ENCODE peak calls at places on chromosomes 3 and 15, in nine cellular contexts. E is lower lobe of right lung; I is MM.1S; K is CD8-positive, alpha-beta T cell; N is cardiac muscle cell; D is neural progenitor cell; A is hepatocyte; U is AG04450; S is heart left ventricle. X is an unnamed sample. For H3K27me3, the result is how much of the 10 kb centered on the place peaks cover.

GRCh38 chr3:33426630-33427341 is 13.4 kb downstream of the UBP1 start:
- DNase-seq in E (no peak), I (no peak), K (no peak), N (no peak), D (no peak), A (peak), U (no peak), S (no peak), X (no peak)

GRCh38 chr15:57388199-57388863 is 12.0 kb downstream of the CGNL1 start:
- DNase-seq in E (no peak), I (no peak), K (no peak), N (no peak), D (no peak), A (no peak), U (no peak), S (no peak), X (no peak)

GRCh38 chr3:46368569-46368968 is 2.2 kb upstream of the CCR5 start:
- DNase-seq in E (peak), I (peak), K (peak), N (peak), D (peak), A (peak), U (no peak), S (peak), X (peak)

GRCh38 chr3:107939621-107940236 is 151.1 kb downstream of the CD47 start:
- DNase-seq in E (no peak), I (no peak), K (no peak), N (no peak), D (no peak), A (no peak), U (no peak), S (no peak), X (no peak)

GRCh38 chr3:97817965-97818364 is 3.8 kb upstream of the CRYBG3 start:
- DNase-seq in E (no peak), I (no peak), K (no peak), N (no peak), D (no peak), A (no peak), U (no peak), S (no peak), X (no peak)

GRCh38 chr3:37139567-37140052 is 34.8 kb downstream of the LRRFIP2 start:
- DNase-seq in E (no peak), I (no peak), K (no peak), N (no peak), D (no peak), A (peak), U (no peak), S (no peak), X (peak)

GRCh38 chr15:68207176-68207935 is 2.2 kb upstream of the CALML4 start:
- DNase-seq in E (no peak), I (no peak), K (no peak), N (no peak), D (no peak), A (peak), U (no peak), S (no peak), X (no peak)

GRCh38 chr3:66165679-66166078 is 55.1 kb upstream of the SLC25A26 start:
- DNase-seq in E (no peak), I (no peak), K (no peak), N (no peak), D (peak), A (no peak), U (no peak), S (no peak), X (no peak)

GRCh38 chr15:59380902-59381610 is 8.4 kb upstream of the MYO1E start:
- DNase-seq in E (no peak), I (no peak), K (no peak), N (no peak), D (peak), A (peak), U (no peak), S (no peak), X (no peak)

GRCh38 chr15:52164631-52165265 is 26.4 kb downstream of the GNB5 start:
- DNase-seq in E (no peak), I (no peak), K (no peak), N (peak), D (no peak), A (no peak), U (no peak), S (no peak), X (no peak)

GRCh38 chr3:115340586-115340985 is 193.5 kb upstream of the ZBTB20 start:
- DNase-seq in E (no peak), I (no peak), K (no peak), N (no peak), D (no peak), A (no peak), U (no peak), S (no peak), X (no peak)

GRCh38 chr3:24254649-24255048 is 240.0 kb downstream of the THRB start:
- DNase-seq in E (no peak), I (no peak), K (no peak), N (peak), D (no peak), A (no peak), U (peak), S (no peak), X (no peak)

GRCh38 chr3:28612232-28612631 is 263.6 kb upstream of the AZI2 start:
- DNase-seq in E (no peak), I (no peak), K (no peak), N (no peak), D (no peak), A (no peak), U (no peak), S (no peak), X (no peak)

GRCh38 chr3:153084431-153084830 is 77.6 kb upstream of the RAP2B start:
- DNase-seq in E (no peak), I (no peak), K (no peak), N (no peak), D (no peak), A (no peak), U (no peak), S (no peak), X (no peak)

GRCh38 chr3:40996827-40997710 is 202.2 kb upstream of the CTNNB1 start:
- DNase-seq in E (no peak), I (no peak), K (no peak), N (no peak), D (peak), A (no peak), U (no peak), S (no peak), X (no peak)

GRCh38 chr15:73325191-73325980 is 43.4 kb downstream of the HCN4 start:
- DNase-seq in E (no peak), I (peak), K (no peak), N (peak), D (no peak), A (no peak), U (no peak), S (no peak), X (peak)

GRCh38 chr3:58858126-58858525 is 191.6 kb upstream of the FAM3D start:
- DNase-seq in E (no peak), I (no peak), K (no peak), N (no peak), D (no peak), A (no peak), U (no peak), S (no peak), X (no peak)

GRCh38 chr3:62098646-62099365 is 274.5 kb downstream of the FEZF2 start:
- DNase-seq in E (no peak), I (no peak), K (no peak), N (no peak), D (no peak), A (no peak), U (no peak), S (no peak), X (no peak)

GRCh38 chr3:13712682-13713180 is 163.8 kb downstream of the FBLN2 start:
- DNase-seq in E (no peak), I (no peak), K (no peak), N (no peak), D (no peak), A (no peak), U (no peak), S (no peak), X (no peak)

GRCh38 chr15:65212097-65212496 is 824 bp upstream of the CILP start:
- DNase-seq in E (no peak), I (no peak), K (peak), N (no peak), D (peak), A (peak), U (no peak), S (no peak), X (peak)

GRCh38 chr3:129892857-129893615 is 475 bp downstream of the TMCC1 start:
- DNase-seq in E (peak), I (peak), K (peak), N (peak), D (peak), A (no peak), U (no peak), S (peak), X (peak)

GRCh38 chr3:55089211-55089610 is 161.4 kb upstream of the LRTM1 start:
- DNase-seq in E (no peak), I (no peak), K (no peak), N (peak), D (no peak), A (no peak), U (no peak), S (no peak), X (no peak)

GRCh38 chr3:58404396-58404795 is 29.2 kb downstream of the PDHB start:
- DNase-seq in E (no peak), I (no peak), K (no peak), N (peak), D (no peak), A (no peak), U (no peak), S (no peak), X (no peak)

GRCh38 chr3:159322322-159322939 is 520.6 kb downstream of the MFSD1 start:
- DNase-seq in E (peak), I (peak), K (no peak), N (peak), D (peak), A (peak), U (no peak), S (peak), X (peak)

GRCh38 chr3:151268267-151269235 is 9.8 kb downstream of the P2RY14 start:
- DNase-seq in E (no peak), I (no peak), K (peak), N (no peak), D (no peak), A (no peak), U (no peak), S (no peak), X (peak)

GRCh38 chr3:61938878-61939549 is 377.6 kb downstream of the PTPRG start:
- DNase-seq in E (no peak), I (no peak), K (no peak), N (no peak), D (no peak), A (no peak), U (no peak), S (no peak), X (no peak)

GRCh38 chr3:188170461-188171459 is 16.8 kb downstream of the LPP start:
- DNase-seq in E (no peak), I (no peak), K (peak), N (no peak), D (no peak), A (peak), U (no peak), S (no peak), X (no peak)

GRCh38 chr3:128466840-128467541 is at the start of gene DNAJB8:
- DNase-seq in E (no peak), I (no peak), K (peak), N (no peak), D (no peak), A (no peak), U (no peak), S (no peak), X (no peak)

GRCh38 chr3:110821586-110821985 is 250.0 kb upstream of the NECTIN3 start:
- DNase-seq in E (no peak), I (no peak), K (no peak), N (no peak), D (no peak), A (no peak), U (no peak), S (no peak), X (no peak)

GRCh38 chr15:90547545-90547944 is 17.8 kb downstream of the CRTC3 start:
- DNase-seq in E (no peak), I (no peak), K (no peak), N (no peak), D (no peak), A (no peak), U (no peak), S (no peak), X (no peak)

GRCh38 chr3:14845180-14845579 is 26.4 kb downstream of the FGD5 start:
- DNase-seq in E (no peak), I (no peak), K (no peak), N (no peak), D (no peak), A (no peak), U (no peak), S (no peak), X (no peak)
- H3K27me3 ChIP-seq in E (under half), I (under half), K (under half), N (under half), D (under half), A (under half), U (under half), S (under half), X (under half)

DNA sequence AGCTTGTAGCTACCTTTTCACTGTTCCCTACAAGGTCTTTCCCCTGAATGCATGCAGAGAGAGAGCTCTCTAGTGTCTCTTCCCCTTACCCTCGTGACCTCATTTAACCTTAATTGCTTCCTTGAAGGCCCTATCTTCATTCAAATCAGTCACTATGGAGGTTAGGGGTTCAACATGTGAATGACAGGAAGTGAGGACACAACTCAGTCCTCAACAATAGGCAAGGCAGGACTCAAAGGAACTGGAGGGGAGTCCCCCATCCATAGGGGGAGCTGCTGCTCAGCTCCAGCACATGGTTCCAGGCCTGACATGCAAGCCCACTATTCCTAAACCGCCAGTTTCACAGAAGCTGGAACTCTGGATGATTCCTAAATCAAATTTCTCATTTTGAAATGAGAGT is 33.8 kb upstream of the GYG1 start:
- DNase-seq in E (no peak), I (peak), K (no peak), N (peak), D (peak), A (no peak), U (no peak), S (no peak), X (no peak)
- TF ChIP-seq CTCF in E (peak), I (peak), K (no peak), N (peak), D (peak), A (peak), U (peak), S (peak), X (peak)

DNA sequence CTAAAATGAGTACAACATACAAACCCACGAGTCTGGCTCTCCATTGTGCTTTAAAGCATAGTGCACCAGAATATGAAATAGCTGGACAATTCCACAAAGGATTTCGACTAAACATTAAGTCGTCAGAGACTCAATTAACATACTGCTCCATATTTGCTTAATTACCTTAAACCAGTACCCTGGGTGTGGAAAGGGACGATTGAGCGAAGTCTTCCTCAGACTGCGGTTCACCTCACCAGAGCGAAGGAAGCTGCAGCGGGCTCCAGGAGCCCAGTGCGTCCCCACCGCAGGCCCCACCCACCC is 218 bp upstream of the TRPC1 start:
- DNase-seq in E (no peak), I (peak), K (no peak), N (no peak), D (no peak), A (no peak), U (no peak), S (no peak), X (no peak)
- H3K4me3 ChIP-seq in E (peak), I (peak), K (no peak), N (peak), D (peak), A (peak), U (peak), S (peak), X (peak)

DNA sequence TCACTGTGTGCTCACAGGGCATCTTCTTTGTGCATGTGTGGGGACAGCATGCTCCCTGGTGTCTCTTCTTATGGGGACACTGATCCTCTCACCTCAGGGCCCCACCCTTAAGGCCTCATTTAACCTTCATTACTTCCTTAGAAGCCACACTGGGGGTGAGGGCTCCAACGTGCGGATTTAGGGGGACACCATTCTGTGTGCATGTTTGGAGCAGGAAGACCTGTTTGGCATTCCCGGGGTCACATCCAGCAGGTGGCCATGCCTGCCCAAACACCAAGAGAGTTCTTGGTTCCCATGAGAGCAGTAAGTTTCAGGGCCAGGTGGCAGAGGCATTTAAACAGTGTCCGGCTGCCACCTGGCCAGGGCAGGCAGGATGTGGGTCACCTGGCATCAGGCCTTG is 24.8 kb downstream of the PRR20G start:
- DNase-seq in E (no peak), I (no peak), K (no peak), N (no peak), D (no peak), A (no peak), U (no peak), S (no peak), X (no peak)
- H3K27me3 ChIP-seq in E (under half), I (under half), K (under half), N (under half), D (under half), A (under half), U (under half), S (under half), X (under half)

GRCh38 chr15:89341316-89342005 is 6.8 kb upstream of the POLG start:
- DNase-seq in E (peak), I (no peak), K (no peak), N (no peak), D (no peak), A (no peak), U (no peak), S (no peak), X (no peak)
- TF ChIP-seq CTCF in E (no peak), I (no peak), K (no peak), N (no peak), D (no peak), A (no peak), U (no peak), S (no peak), X (no peak)

DNA sequence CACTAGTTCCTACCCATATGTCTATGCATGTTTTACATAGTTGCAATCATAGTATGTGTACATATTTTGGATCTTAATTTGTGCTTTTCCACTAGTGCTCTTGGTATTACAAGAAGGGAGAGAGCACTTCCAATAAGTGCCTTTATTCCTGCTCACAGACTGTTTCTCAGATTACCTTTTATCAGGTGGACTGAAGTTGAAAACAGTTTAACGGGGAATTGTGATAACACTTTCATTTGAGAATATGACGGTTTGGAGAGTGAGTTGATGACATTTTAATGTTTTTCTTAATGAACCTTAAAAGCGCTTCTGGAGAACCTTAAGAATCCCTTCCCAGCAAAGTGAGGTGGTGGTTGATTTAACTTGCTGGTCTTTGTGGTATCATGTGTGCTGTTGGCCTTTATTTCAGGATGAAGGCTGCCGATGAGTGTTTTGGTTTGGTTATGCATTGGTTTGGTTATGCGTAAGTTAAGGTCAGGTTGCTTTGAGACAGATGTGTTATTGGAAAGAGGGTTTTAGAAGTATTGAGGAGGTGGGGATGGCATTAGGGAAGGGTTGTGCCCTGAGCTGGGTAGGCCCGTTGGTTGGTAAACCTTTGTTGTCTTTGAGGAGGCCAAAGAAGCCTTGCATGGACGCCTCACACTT is 2.8 kb downstream of the EDEM1 start:
- DNase-seq in E (no peak), I (no peak), K (no peak), N (no peak), D (no peak), A (no peak), U (no peak), S (no peak), X (no peak)
- H3K4me3 ChIP-seq in E (peak), I (peak), K (peak), N (no peak), D (no peak), A (no peak), U (peak), S (peak), X (peak)

DNA sequence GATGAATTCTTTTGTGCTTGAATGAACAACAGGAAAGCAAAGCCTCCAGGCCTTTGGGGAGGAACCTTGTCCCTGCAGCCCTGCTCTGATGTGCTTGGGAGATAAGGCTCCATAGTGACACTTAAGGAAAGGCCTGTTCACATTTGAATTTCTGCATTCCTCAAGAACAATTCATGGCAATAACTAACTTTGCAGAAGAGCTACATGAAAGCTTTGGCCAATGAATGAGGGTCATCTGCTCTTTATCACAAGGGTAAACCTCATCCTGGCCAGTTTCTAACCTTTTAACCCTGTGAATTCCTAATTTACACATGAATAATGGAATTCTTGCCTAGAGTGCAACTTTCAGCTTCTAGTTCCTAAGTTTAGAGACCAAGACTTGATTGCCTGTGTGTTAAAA is 5.6 kb downstream of the PRTG start:
- DNase-seq in E (no peak), I (no peak), K (no peak), N (peak), D (peak), A (peak), U (no peak), S (peak), X (no peak)
- H3K27me3 ChIP-seq in E (under half), I (under half), K (under half), N (under half), D (under half), A (under half), U (under half), S (under half), X (under half)

DNA sequence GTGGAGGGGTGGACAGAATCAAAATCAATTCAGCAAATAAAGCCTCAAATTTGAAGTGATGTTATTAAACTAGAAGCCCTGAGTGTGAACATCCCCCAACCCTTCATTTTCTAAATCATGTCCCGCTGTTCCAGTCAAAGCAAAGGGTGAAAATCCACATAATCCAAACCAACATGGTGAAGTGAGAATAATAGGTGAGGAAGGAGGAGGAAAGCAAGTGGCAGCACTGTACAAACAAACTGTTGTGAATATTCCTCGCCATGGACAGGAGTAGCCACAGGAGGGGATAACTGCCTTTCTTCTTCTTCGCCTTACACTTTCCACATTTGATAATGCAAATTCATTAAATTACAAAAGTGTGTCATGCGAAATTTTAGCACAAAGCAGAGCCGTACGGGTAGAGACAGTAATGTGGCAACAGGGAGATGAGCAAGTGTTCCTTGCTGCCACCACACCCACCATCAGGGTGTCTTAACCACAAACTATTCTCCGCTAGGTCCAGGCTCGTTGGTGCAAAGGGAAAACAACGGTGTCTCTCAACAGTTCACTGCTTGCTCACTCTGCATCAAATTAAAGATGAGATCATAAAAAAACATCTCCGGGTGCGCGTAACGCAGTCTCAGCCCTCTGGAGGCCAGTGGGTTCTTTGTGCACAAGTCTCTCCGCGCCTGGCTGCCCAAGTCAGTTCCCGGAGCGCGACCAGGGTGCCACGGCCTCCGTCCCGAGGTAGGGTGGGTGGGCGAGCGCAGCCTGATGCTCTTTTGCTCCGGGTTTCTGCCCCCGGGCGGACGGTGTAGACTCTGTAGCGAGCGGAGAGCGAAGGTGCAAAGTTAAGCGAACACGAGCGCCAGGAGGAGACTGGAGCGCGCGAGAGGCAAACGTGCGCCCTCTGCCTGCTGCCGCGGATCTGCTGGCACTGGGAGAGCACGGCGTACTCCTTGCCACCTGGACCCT is 6.7 kb downstream of the EPHA3 start:
- DNase-seq in E (peak), I (peak), K (no peak), N (peak), D (peak), A (peak), U (no peak), S (peak), X (peak)
- TF ChIP-seq CTCF in E (peak), I (peak), K (no peak), N (peak), D (peak), A (peak), U (peak), S (peak), X (peak)